ENCODE peak calls at places on chromosomes 7 and 10, in eight cellular contexts. U, D, N, E, S, H, Y and Z are unnamed samples. For H3K4me1, the result is how much of the 10 kb centered on the place peaks cover.

GRCh38 chr7:117019786-117020604 is 66.7 kb downstream of the ST7 start:
- DNase-seq in U (peak), D (no peak), N (no peak), E (peak), S (peak), H (peak), Y (peak), Z (no peak)

GRCh38 chr7:13179775-13180448 is 492.5 kb downstream of the ARL4A start:
- DNase-seq in U (no peak), D (no peak), N (no peak), E (no peak), S (no peak), H (no peak), Y (no peak), Z (no peak)

GRCh38 chr10:23892296-23892695 is 316.6 kb upstream of the KIAA1217 start:
- DNase-seq in U (no peak), D (no peak), N (no peak), E (no peak), S (no peak), H (no peak), Y (no peak), Z (no peak)

GRCh38 chr10:17465328-17466125 is 11.1 kb upstream of the ST8SIA6 start:
- DNase-seq in U (no peak), D (no peak), N (no peak), E (no peak), S (no peak), H (no peak), Y (no peak), Z (no peak)

GRCh38 chr10:123203393-123204126 is 49.4 kb downstream of the BUB3 start:
- DNase-seq in U (no peak), D (no peak), N (no peak), E (no peak), S (no peak), H (peak), Y (no peak), Z (peak)

GRCh38 chr7:150992833-150993302 is 2.1 kb downstream of the NOS3 start:
- DNase-seq in U (peak), D (no peak), N (no peak), E (no peak), S (no peak), H (no peak), Y (peak), Z (no peak)

GRCh38 chr7:128104109-128104742 is 73.0 kb upstream of the LRRC4 start:
- DNase-seq in U (peak), D (no peak), N (no peak), E (no peak), S (peak), H (no peak), Y (peak), Z (no peak)

GRCh38 chr10:43013065-43013464 is 63.8 kb upstream of the RET start:
- DNase-seq in U (no peak), D (no peak), N (no peak), E (no peak), S (no peak), H (no peak), Y (no peak), Z (no peak)

GRCh38 chr10:126060232-126060935 is 164.0 kb downstream of the FANK1 start:
- DNase-seq in U (peak), D (no peak), N (no peak), E (peak), S (peak), H (no peak), Y (no peak), Z (no peak)

GRCh38 chr7:50497068-50497642 is 47.0 kb upstream of the FIGNL1 start:
- DNase-seq in U (no peak), D (no peak), N (no peak), E (peak), S (no peak), H (no peak), Y (no peak), Z (no peak)
- H3K4me1 ChIP-seq in U (under half), D (under half), N (under half), E (half or more), S (under half), H (under half), Y (under half), Z (under half)

GRCh38 chr10:101096378-101096777 is 34.6 kb downstream of the KAZALD1 start:
- DNase-seq in U (no peak), D (no peak), N (no peak), E (no peak), S (no peak), H (no peak), Y (no peak), Z (no peak)

GRCh38 chr10:101095550-101096213 is 33.9 kb downstream of the KAZALD1 start:
- DNase-seq in U (peak), D (peak), N (peak), E (peak), S (peak), H (peak), Y (peak), Z (peak)

GRCh38 chr10:101091546-101092290 is 29.9 kb downstream of the KAZALD1 start:
- DNase-seq in U (no peak), D (no peak), N (no peak), E (no peak), S (no peak), H (peak), Y (no peak), Z (no peak)

GRCh38 chr10:101092742-101093386 is 31.1 kb downstream of the KAZALD1 start:
- DNase-seq in U (no peak), D (no peak), N (no peak), E (no peak), S (no peak), H (no peak), Y (peak), Z (no peak)

DNA sequence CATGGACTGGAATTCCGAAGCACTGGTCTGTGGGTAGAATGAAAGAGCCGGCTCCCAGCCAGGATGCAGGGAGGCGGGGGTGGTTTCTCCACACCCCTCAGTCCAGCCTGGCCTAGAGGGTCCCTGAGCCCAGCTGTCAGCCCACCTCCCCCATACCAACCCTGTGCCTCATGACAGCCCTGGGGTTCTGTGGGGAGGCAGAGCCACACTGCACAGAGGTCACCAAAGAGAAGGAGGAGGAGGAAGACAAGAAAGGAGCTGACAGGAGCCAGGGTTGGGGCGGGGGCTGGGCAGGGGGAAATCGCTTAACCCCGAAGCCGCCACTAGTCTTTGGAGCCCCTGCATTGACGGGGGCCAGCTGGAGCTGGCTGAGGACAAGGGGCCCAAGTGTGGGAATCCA is 32.3 kb downstream of the KAZALD1 start:
- DNase-seq in U (no peak), D (no peak), N (no peak), E (no peak), S (no peak), H (no peak), Y (no peak), Z (no peak)
- TF ChIP-seq CTCF in U (no peak), D (no peak), N (no peak), E (no peak), S (no peak), H (no peak), Y (no peak), Z (no peak)

GRCh38 chr10:99432881-99433280 is 2.5 kb upstream of the GOT1 start:
- DNase-seq in U (no peak), D (no peak), N (no peak), E (no peak), S (no peak), H (no peak), Y (no peak), Z (no peak)
- H3K4me1 ChIP-seq in U (under half), D (under half), N (under half), E (under half), S (under half), H (half or more), Y (under half), Z (under half)

DNA sequence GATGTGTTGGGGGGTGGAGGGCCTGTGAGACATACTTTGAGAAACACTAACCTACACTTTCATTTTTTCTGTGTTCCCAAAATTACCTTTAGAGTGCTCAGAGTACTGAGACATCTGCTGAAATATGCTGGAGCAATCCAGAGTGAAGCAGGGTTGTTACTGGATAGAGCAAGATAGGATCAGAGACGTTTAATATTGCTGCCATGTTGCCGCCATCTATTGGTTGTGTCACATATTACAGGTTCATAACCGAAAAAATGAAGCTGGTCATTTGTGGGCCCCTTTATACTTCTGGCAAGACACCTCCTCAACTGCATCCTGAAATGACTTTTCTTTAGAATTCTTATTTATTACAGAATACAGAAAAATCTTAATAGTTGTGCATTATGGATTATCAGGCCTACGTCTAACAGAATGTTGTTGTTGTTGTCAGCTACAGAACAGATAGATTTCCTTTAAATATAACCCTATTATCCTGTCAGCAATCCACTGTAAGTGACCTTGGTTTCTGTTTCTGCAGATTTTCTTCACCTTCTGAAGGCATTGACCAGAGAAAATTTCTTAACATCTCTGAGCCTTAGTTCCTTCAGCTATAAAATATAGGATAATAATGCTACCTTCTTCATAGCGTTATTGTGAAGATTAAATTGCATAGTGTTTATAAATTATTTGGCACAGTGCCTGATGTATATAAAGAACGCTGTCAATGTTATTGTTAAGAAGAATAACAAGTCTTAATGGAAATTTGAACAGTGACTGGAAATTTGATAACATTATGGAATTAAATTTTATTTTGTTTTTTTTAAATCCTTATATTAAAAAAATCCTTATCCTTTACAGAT is 16.2 kb upstream of the DLD start:
- DNase-seq in U (peak), D (no peak), N (peak), E (peak), S (no peak), H (peak), Y (peak), Z (no peak)
- TF ChIP-seq CTCF in U (peak), D (peak), N (peak), E (peak), S (peak), H (peak), Y (peak), Z (peak)

DNA sequence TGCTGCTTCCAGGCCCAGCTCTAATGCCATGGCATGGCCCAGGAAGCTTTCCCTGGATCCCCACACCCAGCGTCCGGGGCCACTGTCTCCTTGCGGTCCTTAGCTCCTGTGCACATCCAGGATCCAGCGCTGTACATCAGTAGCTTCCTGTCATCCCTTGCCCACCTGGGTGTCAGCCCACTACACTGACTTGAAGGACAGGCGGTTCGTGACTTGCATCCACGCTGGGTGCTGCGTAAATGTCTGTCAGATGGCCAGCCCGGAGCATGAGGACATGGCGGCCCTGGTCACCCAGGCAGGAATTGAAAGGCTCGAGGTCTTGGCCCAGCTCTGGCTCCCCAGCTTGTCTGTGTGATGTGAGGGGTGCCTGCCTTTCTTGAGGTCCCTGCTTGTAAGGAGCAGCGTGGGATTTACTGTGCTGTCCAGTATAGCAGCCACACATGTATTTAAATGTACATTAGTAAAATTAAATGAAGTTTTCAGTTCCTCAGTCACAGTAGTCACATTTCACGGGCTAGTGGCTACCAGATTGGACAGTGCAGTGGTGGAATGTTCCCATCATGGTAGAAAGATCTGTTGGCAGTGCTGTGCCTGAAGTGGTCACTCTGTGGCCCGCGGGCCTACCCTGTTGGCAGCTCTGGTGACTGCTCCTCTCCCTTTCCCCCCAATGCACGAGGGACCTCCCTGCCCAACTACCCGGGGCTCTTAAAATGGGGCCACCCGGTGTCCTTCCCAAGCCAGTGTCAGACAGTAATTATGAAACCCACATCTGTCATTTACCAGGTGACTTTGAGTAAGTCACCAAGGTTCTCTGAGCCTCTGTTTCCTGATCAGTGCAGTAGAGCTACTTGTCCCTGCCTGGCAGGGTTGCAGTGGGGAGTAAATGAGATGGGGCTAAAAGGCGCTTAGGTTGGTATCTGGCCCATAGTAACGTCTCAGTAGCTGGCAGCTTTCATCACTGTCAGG is 97.8 kb upstream of the PPIF start:
- DNase-seq in U (no peak), D (peak), N (no peak), E (no peak), S (no peak), H (no peak), Y (no peak), Z (no peak)
- H3K4me1 ChIP-seq in U (half or more), D (half or more), N (under half), E (half or more), S (under half), H (under half), Y (under half), Z (under half)

GRCh38 chr7:81284576-81284975 is 365.7 kb upstream of the SEMA3C start:
- DNase-seq in U (no peak), D (no peak), N (no peak), E (no peak), S (no peak), H (no peak), Y (no peak), Z (no peak)

GRCh38 chr7:81280531-81280930 is 361.7 kb upstream of the SEMA3C start:
- DNase-seq in U (no peak), D (no peak), N (no peak), E (no peak), S (no peak), H (no peak), Y (no peak), Z (no peak)

DNA sequence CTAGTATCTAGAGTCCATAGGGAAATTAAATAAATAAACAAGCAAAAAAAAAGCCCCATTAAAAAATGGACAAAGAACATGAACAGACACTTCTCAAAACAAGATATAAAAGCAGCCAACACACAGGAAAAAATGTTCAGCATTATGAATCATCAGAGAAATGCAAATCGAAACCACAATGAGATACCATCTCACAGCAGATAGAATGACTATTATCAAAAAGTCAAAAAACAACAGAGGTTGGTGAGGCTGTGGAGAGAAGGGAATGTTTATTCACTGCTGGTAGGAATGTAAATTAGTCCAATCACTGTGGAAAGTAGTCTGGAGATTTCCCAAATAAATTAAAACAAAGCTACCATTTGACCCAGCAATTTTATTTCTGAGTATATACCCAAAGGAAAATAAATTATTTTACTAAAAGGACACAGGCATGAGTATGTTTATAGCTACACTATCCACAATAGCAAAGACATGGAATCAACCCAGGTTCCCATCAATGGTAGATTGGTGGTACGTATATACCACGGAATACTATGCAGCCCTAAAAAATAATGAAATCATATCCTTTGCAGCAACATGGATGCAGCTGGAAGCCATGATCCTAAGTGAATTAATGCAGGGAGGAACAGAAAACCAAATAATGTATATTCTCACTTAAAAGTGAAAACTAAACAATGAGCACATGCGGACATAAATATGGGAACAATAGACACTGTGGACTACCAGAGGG is 366.5 kb upstream of the SEMA3C start:
- DNase-seq in U (no peak), D (no peak), N (no peak), E (no peak), S (no peak), H (no peak), Y (no peak), Z (no peak)
- TF ChIP-seq CTCF in U (no peak), D (no peak), N (no peak), E (no peak), S (no peak), H (no peak), Y (no peak), Z (no peak)

DNA sequence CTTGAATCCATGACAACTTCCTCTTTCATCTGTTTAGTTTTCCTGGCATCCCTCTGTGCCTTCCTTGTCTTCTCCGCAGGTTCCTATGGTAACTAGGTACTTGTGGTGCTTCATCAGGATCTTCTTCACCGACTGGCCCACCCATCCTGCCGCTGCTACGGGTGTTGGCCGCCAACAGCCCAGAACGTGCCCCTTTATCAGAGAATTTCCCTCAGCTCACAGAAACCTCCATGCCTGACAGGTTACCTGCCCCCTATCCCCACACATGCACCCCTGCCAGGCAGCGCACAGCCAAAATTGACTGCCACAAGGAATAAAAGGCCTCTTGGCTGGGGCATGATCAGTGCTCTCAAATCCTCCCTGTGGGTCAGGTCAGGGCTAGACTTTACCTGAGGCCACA is 27.9 kb upstream of the PPIF start:
- DNase-seq in U (no peak), D (no peak), N (no peak), E (no peak), S (no peak), H (no peak), Y (no peak), Z (no peak)
- H3K4me1 ChIP-seq in U (under half), D (half or more), N (half or more), E (under half), S (under half), H (under half), Y (under half), Z (under half)

DNA sequence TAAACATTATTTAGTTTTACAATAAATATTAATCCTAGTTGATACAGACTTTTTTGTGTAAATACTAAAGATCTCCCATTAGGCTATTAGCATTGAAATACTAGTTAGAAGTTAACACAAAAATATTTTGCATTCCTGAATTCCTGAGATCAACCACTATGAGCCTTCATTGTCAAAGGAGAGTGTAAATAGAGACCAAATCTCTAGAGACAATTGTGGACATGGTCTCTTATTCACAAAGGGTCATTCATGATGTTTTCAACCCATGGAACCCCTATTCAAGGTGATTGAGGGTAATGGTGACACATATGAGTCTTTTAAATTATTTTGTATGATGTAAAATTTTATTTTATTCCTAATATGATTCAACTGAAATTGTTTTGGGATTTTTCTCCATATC is 1454.8 kb upstream of the LRRTM3 start:
- DNase-seq in U (no peak), D (no peak), N (no peak), E (no peak), S (no peak), H (no peak), Y (peak), Z (no peak)
- TF ChIP-seq CTCF in U (no peak), D (no peak), N (no peak), E (no peak), S (no peak), H (no peak), Y (no peak), Z (no peak)

DNA sequence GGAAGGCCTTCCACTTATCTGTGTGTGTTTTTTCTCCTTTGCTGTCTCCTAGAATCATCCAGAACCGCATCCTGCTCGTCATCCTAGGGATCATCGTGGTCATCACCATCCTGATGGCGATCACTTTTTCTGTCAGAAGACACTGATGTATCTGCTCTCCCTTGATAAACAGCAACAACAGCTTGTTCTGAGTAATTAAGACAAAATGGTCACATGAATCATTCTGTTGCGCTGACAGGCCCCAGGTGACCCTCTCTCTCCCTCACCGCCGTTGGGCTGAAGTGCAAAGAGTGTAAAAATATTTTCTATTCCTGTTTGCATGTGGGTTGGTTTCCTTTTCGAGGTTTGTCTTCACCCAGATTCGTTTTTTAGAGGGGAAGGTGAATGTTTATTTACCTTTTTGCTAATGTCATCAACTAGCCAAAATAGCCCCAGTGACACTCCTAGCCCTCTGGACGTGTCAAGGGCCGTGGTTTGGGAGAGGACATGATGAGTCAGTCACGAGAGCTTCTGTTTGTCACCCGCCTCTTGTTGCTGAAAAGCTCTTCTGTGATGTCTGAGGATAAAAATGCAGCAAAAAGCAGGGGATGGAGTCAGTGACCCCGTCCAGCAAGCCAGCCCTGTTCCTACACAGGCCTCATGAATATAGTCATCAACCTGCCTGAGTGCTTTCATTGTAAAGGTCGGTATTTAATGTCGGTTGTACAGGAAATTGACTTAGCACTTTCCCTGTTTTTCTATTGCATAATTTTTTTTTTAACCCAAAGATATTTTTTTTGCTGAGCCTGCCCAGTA is 134.6 kb upstream of the TCF7L2 start:
- DNase-seq in U (no peak), D (no peak), N (no peak), E (no peak), S (no peak), H (no peak), Y (no peak), Z (no peak)
- H3K4me1 ChIP-seq in U (under half), D (under half), N (under half), E (under half), S (under half), H (under half), Y (half or more), Z (under half)